ENCODE peak calls at places on chromosomes 3 and 15, in eight cellular contexts. T is gastrocnemius medialis, S is IMR-90, B is PC-3, I is psoas muscle, P is left ventricle myocardium inferior, J is keratinocyte, L is ovary. X is an unnamed sample. For H3K4me1, the result is how much of the 10 kb centered on the place peaks cover.

GRCh38 chr3:86990171-86990733 is 697 bp downstream of the VGLL3 start:
- DNase-seq in P (peak), B (peak), I (peak), S (peak), J (no peak), L (peak), T (no peak), X (peak)

GRCh38 chr3:13009132-13009945 is 63.9 kb downstream of the IQSEC1 start:
- DNase-seq in L (no peak), S (no peak), P (peak), T (no peak), I (peak), J (no peak), B (no peak), X (peak)

GRCh38 chr3:42822828-42823227 is 13.6 kb downstream of the ACKR2 start:
- DNase-seq in T (no peak), I (no peak), B (peak), S (peak), L (no peak), P (no peak), J (no peak), X (no peak)

GRCh38 chr15:71806452-71806931 is 3.9 kb upstream of the NR2E3 start:
- DNase-seq in I (no peak), T (no peak), B (peak), S (peak), L (no peak), P (no peak), J (no peak), X (no peak)

GRCh38 chr3:18531662-18532061 is 106.5 kb upstream of the SATB1 start:
- DNase-seq in B (no peak), L (no peak), S (no peak), P (no peak), T (no peak), I (no peak), J (no peak), X (no peak)

GRCh38 chr15:28989239-28989830 is 103.6 kb downstream of the APBA2 start:
- DNase-seq in S (peak), J (no peak), I (no peak), P (no peak), B (peak), L (no peak), T (no peak), X (no peak)

GRCh38 chr3:119695480-119695879 is 7.3 kb upstream of the CFAP91 start:
- DNase-seq in T (no peak), L (no peak), B (peak), S (peak), P (no peak), J (no peak), I (no peak), X (no peak)

GRCh38 chr3:197891-198491 is 1.4 kb downstream of the CHL1 start:
- DNase-seq in J (no peak), P (peak), T (no peak), S (no peak), I (no peak), B (no peak), L (peak), X (peak)

GRCh38 chr15:100041380-100041779 is 300.4 kb downstream of the ADAMTS17 start:
- DNase-seq in B (no peak), T (no peak), S (no peak), I (no peak), L (no peak), J (no peak), P (no peak), X (no peak)

GRCh38 chr3:98980915-98981596 is 79.6 kb upstream of the DCBLD2 start:
- DNase-seq in P (no peak), T (no peak), B (peak), J (no peak), I (no peak), S (peak), L (no peak), X (no peak)

GRCh38 chr3:12058408-12058807 is 54.2 kb downstream of the SYN2 start:
- DNase-seq in L (no peak), I (no peak), J (no peak), T (no peak), S (no peak), P (no peak), B (no peak), X (no peak)

GRCh38 chr3:127448161-127448561 is 142.4 kb downstream of the TPRA1 start:
- DNase-seq in P (no peak), I (no peak), T (no peak), S (no peak), J (no peak), B (no peak), L (no peak), X (no peak)

DNA sequence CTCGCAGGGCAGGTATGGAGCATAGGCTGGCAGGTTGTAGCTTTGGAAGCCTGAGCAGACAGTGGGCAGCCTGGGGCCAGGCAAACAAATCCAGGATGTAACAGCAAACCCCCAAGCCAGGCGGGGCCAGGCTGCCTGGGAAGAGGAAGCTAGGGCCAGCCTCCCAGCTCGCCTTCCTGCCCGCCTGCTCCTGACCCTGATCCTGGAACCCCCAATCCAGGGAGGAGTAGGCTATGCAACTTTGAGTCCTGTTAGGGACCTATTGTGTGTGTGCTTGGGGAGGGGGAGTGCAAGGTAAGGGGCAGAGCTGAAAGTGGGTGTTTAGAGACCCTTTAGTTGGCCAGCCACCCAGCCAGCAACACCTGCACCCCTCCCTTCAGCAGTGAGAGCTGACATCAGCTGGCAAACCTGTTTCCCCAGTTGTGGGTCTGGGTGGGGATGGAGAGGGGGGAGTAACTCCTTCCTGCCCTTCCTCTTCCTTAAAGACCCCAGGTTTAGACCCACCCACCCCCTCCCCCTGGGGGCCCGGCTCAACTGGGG is 2.5 kb downstream of the NBEAL2 start:
- DNase-seq in J (no peak), L (no peak), S (no peak), T (no peak), B (peak), P (peak), I (peak), X (peak)
- H3K4me3 ChIP-seq in J (peak), L (no peak), S (no peak), T (no peak), B (peak), P (peak), I (peak), X (peak)

GRCh38 chr15:76390571-76390970 is 54.0 kb downstream of the ISL2 start:
- DNase-seq in I (no peak), T (no peak), P (no peak), J (no peak), L (no peak), S (no peak), B (peak), X (no peak)
- TF ChIP-seq CTCF in I (no peak), T (no peak), P (no peak), J (no peak), L (no peak), S (no peak), B (no peak), X (no peak)

GRCh38 chr3:14457481-14457880 is 55.1 kb downstream of the SLC6A6 start:
- DNase-seq in T (no peak), S (no peak), B (no peak), L (no peak), P (no peak), J (no peak), I (no peak), X (no peak)
- H3K4me1 ChIP-seq in T (under half), S (under half), B (under half), L (under half), P (half or more), J (under half), I (half or more), X (half or more)

GRCh38 chr3:14875411-14876175 is 56.8 kb downstream of the FGD5 start:
- DNase-seq in B (no peak), P (no peak), T (no peak), I (no peak), J (no peak), L (no peak), S (no peak), X (no peak)

GRCh38 chr3:14880486-14881179 is 61.9 kb downstream of the FGD5 start:
- DNase-seq in L (no peak), P (no peak), B (no peak), J (no peak), T (no peak), I (no peak), S (no peak), X (no peak)

GRCh38 chr3:14876942-14877341 is 58.2 kb downstream of the FGD5 start:
- DNase-seq in L (peak), I (peak), B (peak), T (no peak), J (no peak), P (peak), S (no peak), X (peak)

GRCh38 chr3:14879161-14879888 is 60.6 kb downstream of the FGD5 start:
- DNase-seq in P (peak), B (peak), T (no peak), J (no peak), S (no peak), L (no peak), I (peak), X (no peak)

GRCh38 chr3:14877404-14877803 is 58.6 kb downstream of the FGD5 start:
- DNase-seq in J (no peak), I (no peak), S (no peak), T (no peak), L (no peak), B (no peak), P (no peak), X (no peak)
- H3K4me3 ChIP-seq in J (no peak), I (no peak), S (no peak), T (no peak), L (no peak), B (no peak), P (no peak), X (no peak)

GRCh38 chr15:53589526-53590057 is 169.9 kb downstream of the WDR72 start:
- DNase-seq in J (no peak), L (no peak), B (no peak), P (no peak), I (no peak), T (no peak), S (no peak), X (no peak)

GRCh38 chr15:53588773-53589172 is 170.7 kb downstream of the WDR72 start:
- DNase-seq in J (no peak), B (peak), I (no peak), L (no peak), T (no peak), S (no peak), P (no peak), X (no peak)

GRCh38 chr15:53591041-53591440 is 168.4 kb downstream of the WDR72 start:
- DNase-seq in I (no peak), L (no peak), T (no peak), S (no peak), J (no peak), P (no peak), B (no peak), X (no peak)

GRCh38 chr15:53581513-53581912 is 177.9 kb downstream of the WDR72 start:
- DNase-seq in S (no peak), B (no peak), T (no peak), J (no peak), L (no peak), I (no peak), P (no peak), X (no peak)

GRCh38 chr15:53586815-53587214 is 172.6 kb downstream of the WDR72 start:
- DNase-seq in S (no peak), T (no peak), L (no peak), P (no peak), J (no peak), I (no peak), B (peak), X (peak)
- TF ChIP-seq CTCF in S (no peak), T (peak), L (no peak), P (peak), J (peak), I (no peak), B (peak), X (peak)

GRCh38 chr3:46985588-46985987 is 6.1 kb downstream of the NBEAL2 start:
- DNase-seq in P (no peak), I (peak), T (no peak), S (no peak), B (no peak), L (no peak), J (no peak), X (peak)
- H3K4me1 ChIP-seq in P (half or more), I (under half), T (under half), S (under half), B (under half), L (under half), J (under half), X (half or more)

GRCh38 chr15:39918688-39919385 is 1.2 kb downstream of the GPR176 start:
- DNase-seq in S (peak), L (no peak), T (no peak), I (no peak), J (peak), B (peak), P (no peak), X (no peak)
- H3K4me3 ChIP-seq in S (peak), L (peak), T (peak), I (peak), J (peak), B (peak), P (peak), X (peak)

GRCh38 chr15:64337761-64338160 is 18.2 kb downstream of the CSNK1G1 start:
- DNase-seq in L (no peak), B (no peak), I (no peak), S (peak), P (no peak), J (no peak), T (no peak), X (no peak)

GRCh38 chr15:64333986-64334385 is 22.0 kb downstream of the CSNK1G1 start:
- DNase-seq in J (no peak), B (no peak), S (peak), P (no peak), T (no peak), I (no peak), L (no peak), X (no peak)

GRCh38 chr15:64333516-64333915 is 22.5 kb downstream of the CSNK1G1 start:
- DNase-seq in T (no peak), S (no peak), I (no peak), J (no peak), B (no peak), P (no peak), L (no peak), X (no peak)

GRCh38 chr15:64340355-64340754 is 15.6 kb downstream of the CSNK1G1 start:
- DNase-seq in P (no peak), I (no peak), L (no peak), T (no peak), S (no peak), J (no peak), B (no peak), X (no peak)

GRCh38 chr15:64334530-64334929 is 21.4 kb downstream of the CSNK1G1 start:
- DNase-seq in J (no peak), T (no peak), B (no peak), I (no peak), S (no peak), L (no peak), P (no peak), X (no peak)
- TF ChIP-seq CTCF in J (no peak), T (no peak), B (no peak), I (no peak), S (no peak), L (no peak), P (no peak), X (no peak)

GRCh38 chr3:30660656-30661055 is 54.3 kb downstream of the TGFBR2 start:
- DNase-seq in L (no peak), P (no peak), J (no peak), I (no peak), B (no peak), S (no peak), T (no peak), X (no peak)
- H3K4me1 ChIP-seq in L (under half), P (half or more), J (half or more), I (under half), B (half or more), S (under half), T (half or more), X (half or more)